ENCODE peak calls at places on chromosomes 2 and 18, in five cellular contexts. D is H1, A is HepG2, Q is K562, S is SK-N-SH. J is an unnamed sample.

GRCh38 chr18:12479982-12480381 is 72.3 kb downstream of the PRELID3A start:
- DNase-seq in D (no peak), A (no peak), Q (no peak), S (no peak), J (no peak)

GRCh38 chr18:31482051-31482450 is 15.9 kb upstream of the DSG2 start:
- DNase-seq in D (no peak), A (no peak), Q (no peak), S (no peak), J (no peak)

GRCh38 chr2:164044637-164045036 is 308.8 kb upstream of the FIGN start:
- DNase-seq in D (no peak), A (no peak), Q (no peak), S (no peak), J (no peak)

GRCh38 chr2:226352941-226353558 is 446.6 kb downstream of the IRS1 start:
- DNase-seq in D (no peak), A (no peak), Q (no peak), S (no peak), J (no peak)

GRCh38 chr2:55721601-55722215 is 28.1 kb upstream of the PNPT1 start:
- DNase-seq in D (no peak), A (no peak), Q (no peak), S (no peak), J (no peak)

GRCh38 chr2:24237313-24237712 is 62.5 kb downstream of the FAM228A start:
- DNase-seq in D (no peak), A (peak), Q (no peak), S (no peak), J (no peak)

GRCh38 chr18:31513189-31513907 is 15.4 kb downstream of the DSG2 start:
- DNase-seq in D (no peak), A (peak), Q (no peak), S (no peak), J (no peak)

GRCh38 chr2:228629251-228629650 is 447.8 kb upstream of the SPHKAP start:
- DNase-seq in D (no peak), A (no peak), Q (no peak), S (no peak), J (no peak)

GRCh38 chr2:127277028-127277427 is 16.9 kb downstream of the ERCC3 start:
- DNase-seq in D (no peak), A (no peak), Q (no peak), S (no peak), J (peak)

GRCh38 chr18:64936671-64937070 is 787.8 kb upstream of the LINC00305 start:
- DNase-seq in D (no peak), A (no peak), Q (no peak), S (no peak), J (no peak)

GRCh38 chr2:113965644-113966043 is 75.8 kb downstream of the ACTR3 start:
- DNase-seq in D (no peak), A (peak), Q (peak), S (no peak), J (no peak)

GRCh38 chr18:35130236-35130635 is 89.0 kb downstream of the MAPRE2 start:
- DNase-seq in D (no peak), A (no peak), Q (no peak), S (no peak), J (no peak)

GRCh38 chr2:13492262-13492661 is 775.5 kb downstream of the TRIB2 start:
- DNase-seq in D (no peak), A (no peak), Q (no peak), S (no peak), J (no peak)

GRCh38 chr18:22185298-22185697 is 15.9 kb downstream of the GATA6 start:
- DNase-seq in D (no peak), A (no peak), Q (no peak), S (no peak), J (no peak)

GRCh38 chr2:18842836-18843235 is 253.5 kb upstream of the NT5C1B start:
- DNase-seq in D (no peak), A (peak), Q (no peak), S (no peak), J (no peak)

GRCh38 chr2:128026422-128027277 is 1.2 kb downstream of the SAP130 start:
- DNase-seq in D (no peak), A (no peak), Q (no peak), S (no peak), J (no peak)

GRCh38 chr2:51971136-51971535 is 939.2 kb upstream of the NRXN1 start:
- DNase-seq in D (no peak), A (no peak), Q (no peak), S (no peak), J (no peak)

GRCh38 chr2:39216495-39217191 is 27.1 kb downstream of the CDKL4 start:
- DNase-seq in D (no peak), A (peak), Q (no peak), S (no peak), J (no peak)

GRCh38 chr2:101368371-101368770 is 18.9 kb downstream of the CREG2 start:
- DNase-seq in D (no peak), A (no peak), Q (no peak), S (no peak), J (no peak)

GRCh38 chr2:212364106-212364505 is 174.5 kb downstream of the ERBB4 start:
- DNase-seq in D (no peak), A (no peak), Q (no peak), S (no peak), J (no peak)

GRCh38 chr2:212360068-212360460 is 178.5 kb downstream of the ERBB4 start:
- DNase-seq in D (no peak), A (peak), Q (no peak), S (no peak), J (no peak)

GRCh38 chr2:212361174-212361756 is 177.3 kb downstream of the ERBB4 start:
- DNase-seq in D (no peak), A (peak), Q (no peak), S (no peak), J (no peak)

GRCh38 chr2:212367431-212367830 is 171.2 kb downstream of the ERBB4 start:
- DNase-seq in D (no peak), A (no peak), Q (no peak), S (no peak), J (no peak)

GRCh38 chr2:212364586-212364985 is 174.0 kb downstream of the ERBB4 start:
- DNase-seq in D (no peak), A (no peak), Q (no peak), S (no peak), J (no peak)
- H2AFZ ChIP-seq in D (no peak), A (no peak), Q (no peak), S (no peak), J (no peak)

GRCh38 chr2:16102287-16102975 is 162.1 kb downstream of the MYCN start:
- DNase-seq in D (no peak), A (no peak), Q (no peak), S (no peak), J (no peak)

GRCh38 chr2:16103614-16104344 is 163.4 kb downstream of the MYCN start:
- DNase-seq in D (peak), A (no peak), Q (no peak), S (no peak), J (no peak)

GRCh38 chr2:16104345-16105177 is 164.2 kb downstream of the MYCN start:
- DNase-seq in D (peak), A (peak), Q (no peak), S (no peak), J (no peak)

GRCh38 chr2:16101196-16101595 is 160.8 kb downstream of the MYCN start:
- DNase-seq in D (no peak), A (no peak), Q (no peak), S (no peak), J (no peak)

DNA sequence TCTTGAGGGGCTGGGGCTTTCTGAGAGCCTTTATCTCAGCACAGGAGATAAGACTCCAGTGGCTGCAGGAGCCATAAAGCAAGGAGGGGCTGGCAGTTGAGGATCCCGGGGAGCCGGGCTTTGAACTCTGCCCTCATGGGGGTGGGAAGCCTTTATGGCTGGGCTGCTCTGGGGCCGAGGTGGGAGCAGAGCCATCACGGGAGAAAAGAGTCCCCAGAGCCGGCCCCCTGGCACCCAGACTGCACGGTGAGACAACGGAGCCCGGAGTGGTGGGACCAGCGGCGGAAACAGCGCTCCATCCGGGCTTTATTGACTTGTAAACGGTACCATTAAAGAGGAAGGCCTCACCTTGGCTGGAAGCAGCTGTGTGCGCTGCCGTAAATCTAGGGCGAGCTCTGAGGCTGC is 162.6 kb downstream of the MYCN start:
- DNase-seq in D (no peak), A (no peak), Q (no peak), S (no peak), J (no peak)
- H3K4me3 ChIP-seq in D (no peak), A (no peak), Q (no peak), S (no peak), J (no peak)

GRCh38 chr2:8677646-8678592 is 3.9 kb upstream of the ID2 start:
- DNase-seq in D (no peak), A (peak), Q (peak), S (peak), J (no peak)
- TF ChIP-seq EP300 in D (peak), A (no peak), Q (peak), S (peak), J (no peak)

GRCh38 chr2:20539133-20539719 is 92.4 kb downstream of the RHOB start:
- DNase-seq in D (no peak), A (peak), Q (no peak), S (no peak), J (no peak)

GRCh38 chr2:20541305-20541640 is 94.4 kb downstream of the RHOB start:
- DNase-seq in D (no peak), A (no peak), Q (no peak), S (no peak), J (no peak)

GRCh38 chr2:20540587-20541304 is 93.9 kb downstream of the RHOB start:
- DNase-seq in D (no peak), A (no peak), Q (no peak), S (no peak), J (no peak)

GRCh38 chr2:20538308-20539132 is 91.6 kb downstream of the RHOB start:
- DNase-seq in D (no peak), A (peak), Q (no peak), S (no peak), J (no peak)

GRCh38 chr2:20539776-20540586 is 93.1 kb downstream of the RHOB start:
- DNase-seq in D (no peak), A (no peak), Q (peak), S (no peak), J (no peak)
- H2AFZ ChIP-seq in D (no peak), A (no peak), Q (peak), S (peak), J (no peak)

GRCh38 chr2:168748461-168748860 is 54.0 kb upstream of the NOSTRIN start:
- DNase-seq in D (no peak), A (no peak), Q (no peak), S (no peak), J (no peak)
- H3K4me3 ChIP-seq in D (no peak), A (no peak), Q (no peak), S (no peak), J (no peak)

GRCh38 chr2:178756343-178756742 is 50.9 kb downstream of the TTN start:
- DNase-seq in D (no peak), A (no peak), Q (no peak), S (no peak), J (no peak)

GRCh38 chr2:178761759-178762371 is 45.4 kb downstream of the TTN start:
- DNase-seq in D (peak), A (peak), Q (peak), S (peak), J (peak)

GRCh38 chr2:178756843-178757242 is 50.4 kb downstream of the TTN start:
- DNase-seq in D (no peak), A (no peak), Q (no peak), S (no peak), J (no peak)
- TF ChIP-seq EP300 in D (no peak), A (no peak), Q (no peak), S (no peak), J (no peak)

DNA sequence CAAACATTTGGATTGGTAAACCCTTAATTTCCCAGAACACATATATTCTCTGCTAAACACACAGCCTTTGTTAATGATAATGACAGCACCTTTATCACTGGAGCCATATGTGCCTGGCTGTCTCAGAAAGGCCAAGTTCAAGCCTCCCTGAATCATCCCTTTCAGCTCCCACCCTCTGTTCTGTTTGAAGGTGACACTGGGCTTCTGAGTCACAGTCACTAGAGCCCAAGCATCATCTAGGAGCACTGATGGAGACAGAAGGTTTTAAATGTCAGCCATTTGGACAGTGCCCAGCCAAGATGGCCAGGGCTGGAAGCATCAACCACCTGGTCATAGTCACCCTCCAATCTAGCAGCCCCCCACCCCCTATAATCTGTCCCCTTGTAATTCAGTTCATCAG is 80.6 kb downstream of the NRP2 start:
- DNase-seq in D (no peak), A (no peak), Q (no peak), S (no peak), J (no peak)
- H2AFZ ChIP-seq in D (no peak), A (no peak), Q (no peak), S (no peak), J (no peak)

J was measured in GM12878.